ENCODE peak calls at places on chromosomes 4 and X, in nine cellular contexts. One of them, this sample, is unnamed.

GRCh38 chrX:72475338-72475737 is 97.3 kb downstream of the HDAC8 start:
- DNase-seq in aorta: no peak
- DNase-seq in NCI-H82: no peak
- DNase-seq in HCEC 1CT: no peak
- DNase-seq in naive thymus-derived CD8-positive, alpha-beta T cell: no peak
- DNase-seq in NT2/D1: no peak
- DNase-seq in M059J: no peak
- DNase-seq in tibial nerve: no peak
- DNase-seq in heart left ventricle: no peak
- DNase-seq in this sample: no peak

GRCh38 chr4:53682196-53682595 is 90.9 kb upstream of the LNX1 start:
- DNase-seq in NT2/D1: no peak
- DNase-seq in M059J: peak
- DNase-seq in naive thymus-derived CD8-positive, alpha-beta T cell: no peak
- DNase-seq in NCI-H82: no peak
- DNase-seq in heart left ventricle: no peak
- DNase-seq in tibial nerve: no peak
- DNase-seq in aorta: no peak
- DNase-seq in HCEC 1CT: peak
- DNase-seq in this sample: no peak

GRCh38 chr4:142331132-142331531 is 515.0 kb downstream of the INPP4B start:
- DNase-seq in aorta: no peak
- DNase-seq in heart left ventricle: peak
- DNase-seq in HCEC 1CT: no peak
- DNase-seq in M059J: peak
- DNase-seq in NCI-H82: no peak
- DNase-seq in naive thymus-derived CD8-positive, alpha-beta T cell: no peak
- DNase-seq in tibial nerve: peak
- DNase-seq in NT2/D1: no peak
- DNase-seq in this sample: no peak

GRCh38 chrX:10014462-10015373 is 47.6 kb downstream of the CLDN34 start:
- DNase-seq in NT2/D1: peak
- DNase-seq in aorta: peak
- DNase-seq in tibial nerve: peak
- DNase-seq in heart left ventricle: peak
- DNase-seq in NCI-H82: peak
- DNase-seq in M059J: peak
- DNase-seq in HCEC 1CT: peak
- DNase-seq in naive thymus-derived CD8-positive, alpha-beta T cell: peak
- DNase-seq in this sample: peak

GRCh38 chrX:47384502-47384901 is 14.1 kb downstream of the ZNF157 start:
- DNase-seq in HCEC 1CT: peak
- DNase-seq in tibial nerve: peak
- DNase-seq in M059J: peak
- DNase-seq in aorta: no peak
- DNase-seq in NT2/D1: peak
- DNase-seq in naive thymus-derived CD8-positive, alpha-beta T cell: peak
- DNase-seq in heart left ventricle: peak
- DNase-seq in NCI-H82: peak
- DNase-seq in this sample: peak

GRCh38 chrX:11261260-11261659 is 32.0 kb upstream of the AMELX start:
- DNase-seq in NT2/D1: no peak
- DNase-seq in naive thymus-derived CD8-positive, alpha-beta T cell: no peak
- DNase-seq in tibial nerve: no peak
- DNase-seq in heart left ventricle: no peak
- DNase-seq in NCI-H82: no peak
- DNase-seq in aorta: no peak
- DNase-seq in HCEC 1CT: peak
- DNase-seq in M059J: peak
- DNase-seq in this sample: no peak

GRCh38 chr4:15362541-15362940 is 65.3 kb upstream of the C1QTNF7 start:
- DNase-seq in NT2/D1: no peak
- DNase-seq in M059J: no peak
- DNase-seq in aorta: no peak
- DNase-seq in NCI-H82: no peak
- DNase-seq in heart left ventricle: no peak
- DNase-seq in naive thymus-derived CD8-positive, alpha-beta T cell: no peak
- DNase-seq in tibial nerve: no peak
- DNase-seq in HCEC 1CT: no peak
- DNase-seq in this sample: no peak

GRCh38 chr4:110371016-110371795 is 104.7 kb upstream of the ENPEP start:
- DNase-seq in NCI-H82: no peak
- DNase-seq in NT2/D1: no peak
- DNase-seq in tibial nerve: no peak
- DNase-seq in naive thymus-derived CD8-positive, alpha-beta T cell: no peak
- DNase-seq in aorta: no peak
- DNase-seq in heart left ventricle: no peak
- DNase-seq in HCEC 1CT: no peak
- DNase-seq in M059J: peak
- DNase-seq in this sample: no peak

GRCh38 chrX:149121526-149121925 is 383.6 kb downstream of the IDS start:
- DNase-seq in M059J: no peak
- DNase-seq in aorta: no peak
- DNase-seq in naive thymus-derived CD8-positive, alpha-beta T cell: no peak
- DNase-seq in HCEC 1CT: no peak
- DNase-seq in NCI-H82: no peak
- DNase-seq in heart left ventricle: no peak
- DNase-seq in NT2/D1: no peak
- DNase-seq in tibial nerve: no peak
- DNase-seq in this sample: no peak

GRCh38 chrX:70480660-70481018 is 36.0 kb downstream of the DLG3 start:
- DNase-seq in M059J: no peak
- DNase-seq in NCI-H82: peak
- DNase-seq in naive thymus-derived CD8-positive, alpha-beta T cell: no peak
- DNase-seq in tibial nerve: no peak
- DNase-seq in aorta: no peak
- DNase-seq in HCEC 1CT: no peak
- DNase-seq in heart left ventricle: peak
- DNase-seq in NT2/D1: no peak
- DNase-seq in this sample: no peak

GRCh38 chrX:85244411-85245210 is 820 bp downstream of the ZNF711 start:
- DNase-seq in M059J: peak
- DNase-seq in tibial nerve: no peak
- DNase-seq in HCEC 1CT: no peak
- DNase-seq in naive thymus-derived CD8-positive, alpha-beta T cell: no peak
- DNase-seq in NCI-H82: peak
- DNase-seq in heart left ventricle: no peak
- DNase-seq in NT2/D1: no peak
- DNase-seq in aorta: peak
- DNase-seq in this sample: peak

GRCh38 chr4:37639551-37640293 is 46.5 kb downstream of the RELL1 start:
- DNase-seq in M059J: no peak
- DNase-seq in tibial nerve: no peak
- DNase-seq in aorta: no peak
- DNase-seq in HCEC 1CT: no peak
- DNase-seq in NCI-H82: no peak
- DNase-seq in NT2/D1: no peak
- DNase-seq in heart left ventricle: no peak
- DNase-seq in naive thymus-derived CD8-positive, alpha-beta T cell: no peak
- DNase-seq in this sample: no peak

GRCh38 chr4:60992037-60992436 is 208.1 kb upstream of the ADGRL3 start:
- DNase-seq in tibial nerve: no peak
- DNase-seq in NCI-H82: no peak
- DNase-seq in naive thymus-derived CD8-positive, alpha-beta T cell: no peak
- DNase-seq in HCEC 1CT: no peak
- DNase-seq in heart left ventricle: no peak
- DNase-seq in aorta: no peak
- DNase-seq in M059J: no peak
- DNase-seq in NT2/D1: no peak
- DNase-seq in this sample: no peak

GRCh38 chrX:105460366-105460765 is 239.9 kb upstream of the TEX13A start:
- DNase-seq in NCI-H82: no peak
- DNase-seq in aorta: no peak
- DNase-seq in HCEC 1CT: peak
- DNase-seq in naive thymus-derived CD8-positive, alpha-beta T cell: no peak
- DNase-seq in M059J: no peak
- DNase-seq in NT2/D1: no peak
- DNase-seq in heart left ventricle: no peak
- DNase-seq in tibial nerve: no peak
- DNase-seq in this sample: no peak

GRCh38 chrX:40094041-40094899 is 3.5 kb downstream of the BCOR start:
- DNase-seq in naive thymus-derived CD8-positive, alpha-beta T cell: no peak
- DNase-seq in heart left ventricle: peak
- DNase-seq in NCI-H82: peak
- DNase-seq in HCEC 1CT: peak
- DNase-seq in tibial nerve: peak
- DNase-seq in aorta: peak
- DNase-seq in NT2/D1: no peak
- DNase-seq in M059J: no peak
- DNase-seq in this sample: peak

GRCh38 chr4:157220026-157220881 is at the start of gene GRIA2:
- DNase-seq in M059J: peak
- DNase-seq in tibial nerve: no peak
- DNase-seq in naive thymus-derived CD8-positive, alpha-beta T cell: no peak
- DNase-seq in NT2/D1: peak
- DNase-seq in HCEC 1CT: no peak
- DNase-seq in heart left ventricle: peak
- DNase-seq in NCI-H82: peak
- DNase-seq in aorta: peak
- DNase-seq in this sample: peak

GRCh38 chrX:133413218-133413925 is 1.9 kb downstream of the GPC4 start:
- DNase-seq in heart left ventricle: no peak
- DNase-seq in NT2/D1: no peak
- DNase-seq in NCI-H82: no peak
- DNase-seq in tibial nerve: no peak
- DNase-seq in M059J: peak
- DNase-seq in naive thymus-derived CD8-positive, alpha-beta T cell: no peak
- DNase-seq in HCEC 1CT: no peak
- DNase-seq in aorta: peak
- DNase-seq in this sample: no peak

GRCh38 chr4:188993871-188994270 is 854.6 kb downstream of the TRIML1 start:
- DNase-seq in aorta: no peak
- DNase-seq in M059J: no peak
- DNase-seq in tibial nerve: no peak
- DNase-seq in NT2/D1: no peak
- DNase-seq in naive thymus-derived CD8-positive, alpha-beta T cell: no peak
- DNase-seq in heart left ventricle: no peak
- DNase-seq in NCI-H82: no peak
- DNase-seq in HCEC 1CT: no peak
- DNase-seq in this sample: no peak